ENCODE peak calls at places on chromosomes 3 and 15, in six cellular contexts. One of them, this sample, is unnamed.
A peak's percentile ranks its signal among the peaks of the same experiment; 100 is the strongest.

GRCh38 chr15:29139072-29139471 is 130.6 kb downstream of the NSMCE3 start:
- DNase-seq in cardiac fibroblast: no peak
- DNase-seq in endodermal cell: no peak
- DNase-seq in fibroblast of pulmonary artery: no peak
- DNase-seq in body of pancreas: no peak
- DNase-seq in upper lobe of left lung: peak; percentile 8
- DNase-seq in this sample: no peak

GRCh38 chr3:152270145-152270870 is 1.6 kb downstream of the MBNL1 start:
- DNase-seq in cardiac fibroblast: no peak
- DNase-seq in upper lobe of left lung: no peak
- DNase-seq in endodermal cell: peak; percentile 58
- DNase-seq in fibroblast of pulmonary artery: peak; percentile 46
- DNase-seq in body of pancreas: no peak
- DNase-seq in this sample: no peak

GRCh38 chr15:51493892-51494291 is 128.7 kb downstream of the DMXL2 start:
- DNase-seq in fibroblast of pulmonary artery: peak; percentile 39
- DNase-seq in body of pancreas: no peak
- DNase-seq in endodermal cell: no peak
- DNase-seq in upper lobe of left lung: no peak
- DNase-seq in cardiac fibroblast: peak; percentile 26
- DNase-seq in this sample: no peak

GRCh38 chr15:44535509-44536297 is 1.2 kb upstream of the EIF3J start:
- DNase-seq in fibroblast of pulmonary artery: no peak
- DNase-seq in endodermal cell: peak; percentile 72
- DNase-seq in upper lobe of left lung: peak; percentile 43
- DNase-seq in cardiac fibroblast: no peak
- DNase-seq in body of pancreas: peak; percentile 19
- DNase-seq in this sample: no peak

GRCh38 chr3:191094057-191094456 is 105.0 kb upstream of the OSTN start:
- DNase-seq in cardiac fibroblast: peak; percentile 60
- DNase-seq in upper lobe of left lung: no peak
- DNase-seq in fibroblast of pulmonary artery: peak; percentile 71
- DNase-seq in body of pancreas: no peak
- DNase-seq in endodermal cell: no peak
- DNase-seq in this sample: no peak

GRCh38 chr3:23183114-23183513 is 20.0 kb upstream of the UBE2E2 start:
- DNase-seq in endodermal cell: no peak
- DNase-seq in upper lobe of left lung: no peak
- DNase-seq in body of pancreas: no peak
- DNase-seq in fibroblast of pulmonary artery: no peak
- DNase-seq in cardiac fibroblast: no peak
- DNase-seq in this sample: no peak

GRCh38 chr3:55330355-55330754 is 156.8 kb downstream of the WNT5A start:
- DNase-seq in fibroblast of pulmonary artery: peak; percentile 90
- DNase-seq in endodermal cell: no peak
- DNase-seq in upper lobe of left lung: peak; percentile 71
- DNase-seq in body of pancreas: no peak
- DNase-seq in cardiac fibroblast: peak; percentile 85
- DNase-seq in this sample: no peak

GRCh38 chr15:88664151-88664778 is 25.4 kb downstream of the ISG20 start:
- DNase-seq in body of pancreas: no peak
- DNase-seq in endodermal cell: no peak
- DNase-seq in upper lobe of left lung: no peak
- DNase-seq in fibroblast of pulmonary artery: no peak
- DNase-seq in cardiac fibroblast: peak; percentile 45
- DNase-seq in this sample: no peak

GRCh38 chr3:142274908-142275307 is 49.5 kb upstream of the GK5 start:
- DNase-seq in cardiac fibroblast: peak; percentile 28
- DNase-seq in upper lobe of left lung: no peak
- DNase-seq in fibroblast of pulmonary artery: peak; percentile 20
- DNase-seq in endodermal cell: no peak
- DNase-seq in body of pancreas: no peak
- DNase-seq in this sample: no peak

GRCh38 chr3:9247361-9248231 is 1.9 kb downstream of the SRGAP3 start:
- DNase-seq in body of pancreas: no peak
- DNase-seq in endodermal cell: peak; percentile 50
- DNase-seq in upper lobe of left lung: no peak
- DNase-seq in cardiac fibroblast: no peak
- DNase-seq in fibroblast of pulmonary artery: no peak
- DNase-seq in this sample: no peak

GRCh38 chr15:67927501-67928156 is 87.8 kb upstream of the RNU6-1 start:
- DNase-seq in body of pancreas: peak; percentile 73
- DNase-seq in cardiac fibroblast: peak; percentile 97
- DNase-seq in endodermal cell: no peak
- DNase-seq in upper lobe of left lung: peak; percentile 94
- DNase-seq in fibroblast of pulmonary artery: peak; percentile 93
- DNase-seq in this sample: no peak

GRCh38 chr3:69696365-69696764 is 42.9 kb upstream of the MITF start:
- DNase-seq in cardiac fibroblast: no peak
- DNase-seq in fibroblast of pulmonary artery: no peak
- DNase-seq in endodermal cell: no peak
- DNase-seq in body of pancreas: no peak
- DNase-seq in upper lobe of left lung: no peak
- DNase-seq in this sample: no peak

DNA sequence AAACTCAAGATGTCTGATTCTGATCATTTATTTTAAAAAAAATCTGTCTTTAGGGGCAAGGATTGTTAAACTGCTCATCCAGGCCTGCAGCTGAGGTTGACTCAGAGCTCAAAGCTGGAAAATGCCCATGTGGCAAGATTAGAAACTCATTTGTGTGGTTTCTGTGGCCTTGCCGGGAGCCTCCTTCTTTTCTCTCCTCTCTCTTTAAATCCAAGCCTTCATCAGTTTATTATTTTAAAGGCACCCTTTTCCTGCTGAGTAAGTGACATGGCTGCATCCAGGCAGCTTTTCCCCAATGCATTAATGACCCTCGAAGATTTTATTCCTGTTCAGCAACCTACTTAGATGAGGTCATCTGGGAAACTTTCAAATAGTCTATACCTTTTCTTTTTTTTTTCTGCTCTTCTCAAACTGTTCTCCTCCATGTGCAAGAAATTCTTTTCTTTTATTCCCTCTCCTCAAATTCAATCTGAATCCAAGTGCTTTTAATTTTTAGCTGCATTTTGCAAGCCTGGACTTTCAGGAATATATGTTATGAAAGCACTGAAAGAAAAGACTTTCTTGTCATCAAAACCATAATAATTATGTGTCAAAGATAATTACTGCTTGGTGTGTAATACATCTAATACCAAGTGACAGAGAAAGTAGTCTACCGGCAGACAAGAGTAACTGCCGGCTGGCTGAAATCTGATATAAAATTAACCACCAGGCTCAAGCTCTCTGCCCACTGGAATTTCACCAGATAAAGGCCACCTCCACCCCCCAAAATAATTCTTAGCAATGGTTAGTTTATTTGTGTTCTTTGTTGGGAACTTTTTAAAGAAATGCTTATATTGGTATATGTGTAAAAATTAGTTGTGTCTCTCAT is 221.1 kb upstream of the CDIN1 start:
- DNase-seq in cardiac fibroblast: peak; percentile 65
- DNase-seq in fibroblast of pulmonary artery: peak; percentile 61
- DNase-seq in endodermal cell: no peak
- DNase-seq in upper lobe of left lung: no peak
- DNase-seq in body of pancreas: no peak
- DNase-seq in this sample: no peak
- TF ChIP-seq CTCF in cardiac fibroblast: no peak
- TF ChIP-seq CTCF in fibroblast of pulmonary artery: no peak
- TF ChIP-seq CTCF in endodermal cell: no peak
- TF ChIP-seq CTCF in upper lobe of left lung: no peak
- TF ChIP-seq CTCF in body of pancreas: no peak
- TF ChIP-seq CTCF in this sample: no peak

GRCh38 chr3:165854696-165855095 is 17.5 kb upstream of the BCHE start:
- DNase-seq in fibroblast of pulmonary artery: peak; percentile 38
- DNase-seq in upper lobe of left lung: no peak
- DNase-seq in body of pancreas: no peak
- DNase-seq in endodermal cell: no peak
- DNase-seq in cardiac fibroblast: peak; percentile 29
- DNase-seq in this sample: no peak
- TF ChIP-seq CTCF in fibroblast of pulmonary artery: peak; percentile 60
- TF ChIP-seq CTCF in upper lobe of left lung: no peak
- TF ChIP-seq CTCF in body of pancreas: no peak
- TF ChIP-seq CTCF in endodermal cell: peak; percentile 77
- TF ChIP-seq CTCF in cardiac fibroblast: peak; percentile 46
- TF ChIP-seq CTCF in this sample: peak; percentile 12

DNA sequence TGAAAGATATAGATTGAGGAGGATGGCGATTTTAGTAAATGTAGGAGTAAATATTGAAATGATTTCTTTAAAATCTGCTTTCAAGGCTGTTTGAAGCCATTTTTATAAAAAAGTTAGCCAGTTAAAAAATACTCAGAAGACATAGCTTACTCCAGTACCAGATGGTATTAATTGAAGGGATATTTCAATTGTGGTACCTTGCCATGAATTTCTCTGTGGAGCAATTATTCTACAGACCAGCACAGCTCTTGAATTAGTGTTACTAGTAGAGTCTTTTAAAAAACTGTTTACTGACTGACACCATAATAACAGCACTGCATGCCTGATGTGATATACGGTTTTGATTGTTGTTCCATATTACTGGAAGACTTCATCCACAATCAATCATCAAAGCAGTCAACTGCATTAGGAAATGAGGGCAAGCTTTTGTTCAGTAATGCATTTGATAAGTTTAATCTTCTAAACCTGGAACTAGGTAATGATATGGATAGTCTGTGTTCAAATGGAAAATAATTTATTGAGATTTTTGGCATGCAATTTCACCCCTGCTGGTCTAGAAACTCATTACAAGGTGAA is 106.4 kb downstream of the MFSD1 start:
- DNase-seq in upper lobe of left lung: no peak
- DNase-seq in fibroblast of pulmonary artery: no peak
- DNase-seq in cardiac fibroblast: no peak
- DNase-seq in endodermal cell: no peak
- DNase-seq in body of pancreas: no peak
- DNase-seq in this sample: no peak
- TF ChIP-seq CTCF in upper lobe of left lung: no peak
- TF ChIP-seq CTCF in fibroblast of pulmonary artery: no peak
- TF ChIP-seq CTCF in cardiac fibroblast: no peak
- TF ChIP-seq CTCF in endodermal cell: peak; percentile 50
- TF ChIP-seq CTCF in body of pancreas: no peak
- TF ChIP-seq CTCF in this sample: no peak

GRCh38 chr3:79027593-79027992 is 740.2 kb downstream of the ROBO1 start:
- DNase-seq in body of pancreas: no peak
- DNase-seq in upper lobe of left lung: no peak
- DNase-seq in endodermal cell: no peak
- DNase-seq in cardiac fibroblast: no peak
- DNase-seq in fibroblast of pulmonary artery: no peak
- DNase-seq in this sample: no peak

GRCh38 chr3:79030157-79030556 is 737.6 kb downstream of the ROBO1 start:
- DNase-seq in fibroblast of pulmonary artery: no peak
- DNase-seq in cardiac fibroblast: no peak
- DNase-seq in endodermal cell: no peak
- DNase-seq in body of pancreas: no peak
- DNase-seq in upper lobe of left lung: no peak
- DNase-seq in this sample: no peak

GRCh38 chr3:79038057-79038456 is 729.7 kb downstream of the ROBO1 start:
- DNase-seq in upper lobe of left lung: no peak
- DNase-seq in endodermal cell: no peak
- DNase-seq in body of pancreas: no peak
- DNase-seq in cardiac fibroblast: no peak
- DNase-seq in fibroblast of pulmonary artery: no peak
- DNase-seq in this sample: no peak

GRCh38 chr3:79028916-79029315 is 738.9 kb downstream of the ROBO1 start:
- DNase-seq in upper lobe of left lung: no peak
- DNase-seq in endodermal cell: no peak
- DNase-seq in cardiac fibroblast: no peak
- DNase-seq in fibroblast of pulmonary artery: no peak
- DNase-seq in body of pancreas: no peak
- DNase-seq in this sample: no peak

GRCh38 chr3:79032686-79033318 is 735.0 kb downstream of the ROBO1 start:
- DNase-seq in upper lobe of left lung: no peak
- DNase-seq in cardiac fibroblast: peak; percentile 76
- DNase-seq in fibroblast of pulmonary artery: peak; percentile 82
- DNase-seq in body of pancreas: no peak
- DNase-seq in endodermal cell: no peak
- DNase-seq in this sample: no peak
- TF ChIP-seq CTCF in upper lobe of left lung: peak; percentile 50
- TF ChIP-seq CTCF in cardiac fibroblast: peak; percentile 52
- TF ChIP-seq CTCF in fibroblast of pulmonary artery: peak; percentile 60
- TF ChIP-seq CTCF in body of pancreas: no peak
- TF ChIP-seq CTCF in endodermal cell: peak; percentile 91
- TF ChIP-seq CTCF in this sample: no peak

This sample was measured in natural killer cell.